ENCODE peak calls at places on chromosomes 1 and 21, in four cellular contexts. S is adrenal gland, E is transverse colon, U is IMR-90. W is an unnamed sample.

GRCh38 chr1:62962794-62963776 is 179.2 kb downstream of the ATG4C start:
- DNase-seq in S (peak; percentile 36), U (peak; percentile 14), E (peak; percentile 26), W (peak; percentile 56)

GRCh38 chr1:41914515-41914914 is 4.2 kb downstream of the HIVEP3 start:
- DNase-seq in S (no peak), E (no peak), U (no peak), W (no peak)

GRCh38 chr1:243916160-243916559 is 66.1 kb upstream of the AKT3 start:
- DNase-seq in S (no peak), U (peak; percentile 46), E (no peak), W (no peak)

GRCh38 chr1:244395965-244396364 is 55.7 kb downstream of the ADSS2 start:
- DNase-seq in U (no peak), S (no peak), E (no peak), W (no peak)

GRCh38 chr1:182304218-182305016 is 87.2 kb downstream of the GLUL start:
- DNase-seq in E (no peak), S (no peak), U (no peak), W (no peak)

GRCh38 chr1:37458551-37458950 is 15.8 kb upstream of the ZC3H12A start:
- DNase-seq in E (no peak), U (no peak), S (no peak), W (no peak)

GRCh38 chr1:2972011-2972878 is 49.0 kb upstream of the ACTRT2 start:
- DNase-seq in U (no peak), E (no peak), S (peak; percentile 9), W (no peak)

GRCh38 chr1:20739225-20739624 is 6.7 kb upstream of the SH2D5 start:
- DNase-seq in U (peak; percentile 86), S (no peak), E (no peak), W (no peak)

GRCh38 chr1:110990541-110990940 is 26.8 kb upstream of the LRIF1 start:
- DNase-seq in E (no peak), S (no peak), U (no peak), W (no peak)

GRCh38 chr1:155277896-155278688 is 829 bp downstream of the HCN3 start:
- DNase-seq in U (peak; percentile 15), E (peak; percentile 74), S (peak; percentile 58), W (peak; percentile 59)

GRCh38 chr1:43861337-43861736 is 72.3 kb upstream of the ARTN start:
- DNase-seq in S (no peak), E (no peak), U (peak; percentile 79), W (no peak)

GRCh38 chr1:181255270-181255929 is 166.9 kb downstream of the IER5 start:
- DNase-seq in S (peak; percentile 86), U (peak; percentile 95), E (no peak), W (no peak)

GRCh38 chr1:156488566-156489165 is 11.9 kb downstream of the MEF2D start:
- DNase-seq in E (peak; percentile 70), S (no peak), U (no peak), W (no peak)

GRCh38 chr1:50502147-50502546 is 78.9 kb upstream of the DMRTA2 start:
- DNase-seq in S (no peak), E (no peak), U (no peak), W (no peak)

GRCh38 chr1:167360120-167360519 is 139.4 kb downstream of the POU2F1 start:
- DNase-seq in S (no peak), U (peak; percentile 41), E (no peak), W (no peak)

GRCh38 chr1:29180497-29181412 is 945 bp downstream of the SRSF4 start:
- DNase-seq in U (no peak), E (no peak), S (peak; percentile 63), W (peak; percentile 42)

GRCh38 chr1:69271569-69271968 is 296.2 kb upstream of the LRRC7 start:
- DNase-seq in U (no peak), E (no peak), S (no peak), W (no peak)

GRCh38 chr1:56520202-56520601 is 59.2 kb downstream of the PLPP3 start:
- DNase-seq in U (no peak), S (no peak), E (no peak), W (no peak)

GRCh38 chr1:11067716-11068495 is 8.1 kb upstream of the SRM start:
- DNase-seq in S (peak; percentile 9), E (no peak), U (no peak), W (no peak)

GRCh38 chr1:246632584-246633168 is 66.4 kb downstream of the CNST start:
- DNase-seq in U (peak; percentile 88), E (no peak), S (no peak), W (no peak)

GRCh38 chr1:84225636-84226035 is 75.9 kb upstream of the SAMD13 start:
- DNase-seq in S (no peak), U (no peak), E (no peak), W (peak; percentile 12)

GRCh38 chr1:47456250-47456649 is 18.4 kb downstream of the FOXD2 start:
- DNase-seq in E (no peak), S (no peak), U (no peak), W (no peak)

GRCh38 chr1:232143315-232143886 is 486.5 kb downstream of the SIPA1L2 start:
- DNase-seq in E (no peak), U (no peak), S (no peak), W (no peak)

GRCh38 chr1:112034277-112034676 is 44.8 kb upstream of the KCND3 start:
- DNase-seq in U (no peak), S (no peak), E (no peak), W (no peak)

GRCh38 chr1:27356628-27357280 is 10.0 kb downstream of the MAP3K6 start:
- DNase-seq in E (peak; percentile 87), U (no peak), S (no peak), W (no peak)

GRCh38 chr1:64410217-64410616 is 59.7 kb upstream of the CACHD1 start:
- DNase-seq in U (no peak), S (no peak), E (no peak), W (no peak)

GRCh38 chr1:221435510-221435909 is 306.4 kb downstream of the DUSP10 start:
- DNase-seq in U (peak; percentile 83), E (no peak), S (no peak), W (peak; percentile 53)

GRCh38 chr1:245926888-245927287 is 580.2 kb downstream of the SMYD3 start:
- DNase-seq in U (no peak), S (no peak), E (no peak), W (no peak)

GRCh38 chr1:94983343-94983742 is 56.4 kb upstream of the CNN3 start:
- DNase-seq in S (peak; percentile 77), E (peak; percentile 43), U (peak; percentile 88), W (no peak)

GRCh38 chr1:217079579-217079978 is 356.4 kb upstream of the ESRRG start:
- DNase-seq in S (no peak), U (no peak), E (no peak), W (no peak)

GRCh38 chr1:76285578-76286135 is 211.1 kb downstream of the ST6GALNAC3 start:
- DNase-seq in U (no peak), S (no peak), E (no peak), W (no peak)

GRCh38 chr1:201884472-201884871 is 4.2 kb upstream of the SHISA4 start:
- DNase-seq in U (no peak), S (no peak), E (no peak), W (no peak)

GRCh38 chr1:153493343-153493960 is 33.0 kb upstream of the S100A7 start:
- DNase-seq in S (no peak), E (no peak), U (no peak), W (no peak)

GRCh38 chr1:65958561-65959350 is 166.1 kb downstream of the PDE4B start:
- DNase-seq in U (peak; percentile 60), E (no peak), S (no peak), W (peak; percentile 51)

GRCh38 chr1:160427625-160428024 is 27.3 kb downstream of the VANGL2 start:
- DNase-seq in E (no peak), S (no peak), U (no peak), W (no peak)

GRCh38 chr1:159938221-159938852 is 7.1 kb downstream of the IGSF9 start:
- DNase-seq in U (no peak), S (no peak), E (no peak), W (no peak)

GRCh38 chr21:21101911-21102310 is 103.7 kb downstream of the NCAM2 start:
- DNase-seq in U (peak; percentile 85), S (peak; percentile 56), E (no peak), W (peak; percentile 54)

GRCh38 chr1:147201276-147201675 is 23.9 kb downstream of the FMO5 start:
- DNase-seq in E (no peak), U (peak; percentile 18), S (peak; percentile 17), W (no peak)

GRCh38 chr1:206742702-206743383 is 27.7 kb upstream of the IL19 start:
- DNase-seq in S (no peak), E (no peak), U (no peak), W (no peak)
- TF ChIP-seq POLR2A in S (no peak), E (no peak), U (no peak), W (no peak)

DNA sequence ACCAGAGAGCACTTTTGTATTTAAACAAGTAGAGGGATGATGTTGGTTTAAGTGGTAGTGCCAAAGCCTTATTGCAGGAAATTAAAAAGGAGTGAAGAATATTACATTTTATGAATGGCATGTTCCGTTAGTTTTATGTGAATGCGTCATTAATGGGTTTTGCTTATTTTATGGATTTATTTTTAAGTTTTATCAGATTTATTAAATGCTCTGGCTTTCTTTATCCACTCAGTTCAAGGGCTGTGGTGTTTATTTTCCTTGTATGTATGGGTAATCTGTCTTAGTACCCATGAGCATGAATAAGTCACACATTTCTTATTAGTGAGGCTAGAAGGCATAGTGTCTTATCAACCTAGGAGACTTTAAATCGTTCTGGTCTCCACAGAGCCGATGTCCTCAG is 41.6 kb upstream of the NBL1 start:
- DNase-seq in E (no peak), U (peak; percentile 6), S (no peak), W (no peak)
- TF ChIP-seq POLR2A in E (no peak), U (no peak), S (no peak), W (no peak)

DNA sequence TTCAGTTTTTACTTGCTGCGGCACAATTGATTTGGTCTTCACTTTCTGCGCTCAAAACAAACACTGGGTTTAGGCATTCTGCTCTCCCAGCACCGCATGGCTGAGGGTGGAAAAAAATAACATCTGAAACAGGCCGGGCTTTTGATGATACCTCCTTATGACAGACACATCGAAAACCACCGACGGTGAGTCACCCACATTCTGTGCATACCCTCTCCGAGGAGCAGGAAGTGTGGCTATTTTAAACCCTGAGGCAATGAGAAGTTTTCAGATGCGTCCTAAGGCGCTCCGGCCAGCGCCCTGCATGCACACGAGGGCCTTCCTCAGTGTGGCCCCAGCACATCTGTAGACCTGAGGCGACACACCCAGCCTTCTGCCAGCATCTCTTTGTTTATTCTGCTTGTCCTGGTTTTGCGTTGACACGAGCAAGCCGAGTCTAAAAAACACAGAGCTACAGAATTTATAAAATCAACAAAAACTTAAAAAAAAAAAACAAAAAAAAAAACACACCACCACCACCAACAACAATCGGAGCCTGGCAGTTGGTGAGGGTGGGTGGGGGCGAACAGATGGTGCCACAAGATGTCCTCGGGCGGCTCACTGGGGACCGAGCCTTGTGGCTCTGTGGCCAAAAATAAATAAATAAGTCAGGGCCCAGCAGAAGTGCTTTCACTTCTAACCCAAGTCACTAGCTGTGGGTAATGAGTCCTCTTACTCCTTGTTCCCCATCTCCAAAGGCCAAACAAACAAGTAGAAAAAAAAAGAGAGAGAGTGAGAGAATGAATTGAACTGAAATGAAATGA is 162.6 kb upstream of the IRF2BP2 start:
- DNase-seq in U (peak; percentile 99), S (peak; percentile 75), E (peak; percentile 80), W (peak; percentile 99)
- TF ChIP-seq POLR2A in U (peak; percentile 71), S (no peak), E (peak; percentile 25), W (peak; percentile 60)

GRCh38 chr1:230105245-230105753 is 38.3 kb downstream of the GALNT2 start:
- DNase-seq in S (no peak), U (no peak), E (no peak), W (no peak)

GRCh38 chr1:230103341-230104173 is 36.5 kb downstream of the GALNT2 start:
- DNase-seq in S (no peak), U (peak; percentile 59), E (no peak), W (no peak)

GRCh38 chr1:230105754-230106625 is 39.0 kb downstream of the GALNT2 start:
- DNase-seq in E (no peak), S (peak; percentile 50), U (peak; percentile 85), W (peak; percentile 68)

GRCh38 chr1:230102472-230102871 is 35.4 kb downstream of the GALNT2 start:
- DNase-seq in U (no peak), E (no peak), S (no peak), W (no peak)

GRCh38 chr1:230104395-230105244 is 37.6 kb downstream of the GALNT2 start:
- DNase-seq in U (peak; percentile 100), S (peak; percentile 100), E (peak; percentile 94), W (peak; percentile 77)
- TF ChIP-seq POLR2A in U (peak; percentile 68), S (peak; percentile 5), E (no peak), W (no peak)